ENCODE peak calls at places on chromosomes 1 and 21, in five cellular contexts. L is AG09309, A is hepatocyte, S is esophagus squamous epithelium, B is upper lobe of right lung. M is an unnamed sample.

GRCh38 chr21:36456714-36457399 is 23.1 kb downstream of the CLDN14 start:
- DNase-seq in L (no peak), B (no peak), A (no peak), S (no peak), M (no peak)

GRCh38 chr1:156859523-156860112 is 701 bp upstream of the INSRR start:
- DNase-seq in S (no peak), B (no peak), A (no peak), L (no peak), M (no peak)

GRCh38 chr1:246301553-246302250 is 205.4 kb downstream of the SMYD3 start:
- DNase-seq in S (no peak), L (no peak), B (no peak), A (no peak), M (no peak)

GRCh38 chr1:79004916-79005315 is 1.6 kb downstream of the ADGRL4 start:
- DNase-seq in S (no peak), L (no peak), A (no peak), B (no peak), M (no peak)

GRCh38 chr1:95407864-95408291 is 173.9 kb downstream of the RWDD3 start:
- DNase-seq in B (no peak), A (no peak), L (no peak), S (no peak), M (no peak)

GRCh38 chr1:201476670-201477344 is 7.8 kb upstream of the PHLDA3 start:
- DNase-seq in A (no peak), L (no peak), S (no peak), B (peak), M (no peak)

GRCh38 chr1:154765970-154766369 is 104.1 kb downstream of the KCNN3 start:
- DNase-seq in S (no peak), B (peak), A (peak), L (no peak), M (no peak)

GRCh38 chr1:182723195-182723594 is 38.8 kb upstream of the RGS8 start:
- DNase-seq in B (no peak), S (no peak), L (no peak), A (no peak), M (peak)

GRCh38 chr1:92927870-92928269 is 33.4 kb downstream of the DIPK1A start:
- DNase-seq in A (no peak), B (no peak), L (no peak), S (no peak), M (no peak)
- TF ChIP-seq CTCF in A (no peak), B (peak), L (no peak), S (no peak), M (no peak)

DNA sequence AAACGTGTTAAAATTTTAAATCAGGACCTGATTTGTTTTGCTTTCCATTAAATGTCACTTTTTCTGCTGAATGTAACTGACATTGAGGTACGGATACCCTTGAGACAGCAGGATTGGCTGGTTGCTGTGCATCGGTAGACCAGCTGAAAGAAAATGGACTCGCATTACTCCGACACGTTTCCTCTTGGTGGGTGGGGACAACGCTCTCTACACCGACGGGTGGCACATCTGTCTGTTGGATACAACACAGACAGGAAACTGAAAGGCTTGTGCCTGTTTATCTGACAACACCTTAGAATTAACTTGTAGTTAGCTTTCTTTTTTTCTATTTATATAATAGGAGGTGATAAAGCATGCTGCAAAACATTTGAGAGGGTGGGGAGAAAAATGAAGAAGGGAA is 19.4 kb downstream of the PRPF38A start:
- DNase-seq in S (no peak), B (no peak), L (no peak), A (no peak), M (no peak)
- H3K4me3 ChIP-seq in S (no peak), B (no peak), L (no peak), A (no peak), M (no peak)

GRCh38 chr1:24308365-24309015 is 10.7 kb upstream of the GRHL3 start:
- DNase-seq in S (no peak), B (no peak), L (no peak), A (no peak), M (no peak)
- TF ChIP-seq CTCF in S (no peak), B (no peak), L (peak), A (peak), M (no peak)

DNA sequence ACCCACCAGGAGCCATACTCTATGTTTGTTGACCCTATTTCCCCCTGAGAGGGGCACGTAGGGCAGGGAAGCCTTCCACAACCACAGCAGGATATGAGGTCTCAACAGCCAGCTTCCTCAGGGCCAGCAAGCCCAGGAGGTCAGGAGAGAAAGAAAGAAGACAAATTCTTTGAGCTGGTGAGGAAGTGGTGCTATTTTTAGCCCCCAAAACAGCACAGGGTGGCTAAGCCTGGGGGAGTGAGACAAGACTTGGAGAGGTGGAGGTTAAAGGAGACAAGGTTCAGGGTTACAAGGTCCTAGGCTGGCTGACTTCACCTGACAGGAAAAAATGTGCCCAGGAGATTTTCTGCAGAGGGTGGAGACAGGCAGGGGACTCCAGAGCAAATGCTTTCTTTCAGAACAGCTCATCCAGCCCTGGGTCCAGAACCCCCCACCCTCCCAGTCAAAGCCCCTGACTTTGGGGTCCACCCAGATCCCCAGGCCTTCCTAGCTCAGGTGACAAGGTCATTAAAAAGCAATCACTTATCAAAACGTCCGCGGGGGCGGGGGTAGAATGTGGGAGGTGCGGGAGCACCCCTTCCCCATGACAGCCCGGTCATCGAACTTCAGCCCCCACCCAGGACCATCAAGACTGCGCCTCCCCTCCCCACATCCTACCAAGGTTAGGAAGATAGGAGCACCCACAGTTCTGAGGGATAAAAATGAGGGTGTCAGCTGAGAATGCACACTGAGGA is 1.3 kb downstream of the SV2A start:
- DNase-seq in S (no peak), A (no peak), L (no peak), B (no peak), M (no peak)
- H3K4me3 ChIP-seq in S (no peak), A (no peak), L (peak), B (no peak), M (no peak)

DNA sequence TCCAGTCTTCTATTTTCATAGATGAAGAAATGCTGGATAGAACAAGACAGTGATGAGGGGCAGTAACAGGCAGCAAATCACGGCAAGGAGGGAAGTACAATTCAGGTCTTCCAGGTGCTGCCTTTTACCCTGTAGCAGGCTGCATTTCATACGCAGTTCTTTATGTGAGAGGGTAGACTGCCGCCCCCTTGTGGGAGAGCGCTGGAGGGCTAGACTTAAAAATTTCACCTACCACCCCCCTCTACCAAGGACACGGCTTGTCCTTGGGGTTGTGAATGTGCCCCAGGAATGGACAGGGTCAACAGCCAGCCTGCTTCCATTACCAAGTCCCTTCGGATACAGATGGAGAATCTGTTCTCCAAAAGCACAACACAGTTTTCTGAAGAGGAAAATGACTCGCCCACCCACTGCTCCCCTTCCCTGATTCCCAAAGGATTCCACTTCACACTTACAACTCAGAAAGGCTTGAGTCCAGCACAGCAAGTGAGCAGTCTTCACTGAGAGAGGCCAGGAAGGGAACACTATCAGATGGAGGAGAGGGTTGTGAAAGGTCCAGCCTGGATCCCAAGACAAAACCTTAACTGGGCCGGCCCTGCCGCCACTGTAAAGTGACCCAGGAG is 7.4 kb downstream of the WDR77 start:
- DNase-seq in S (no peak), B (no peak), L (no peak), A (peak), M (peak)
- TF ChIP-seq CTCF in S (peak), B (peak), L (peak), A (peak), M (peak)

DNA sequence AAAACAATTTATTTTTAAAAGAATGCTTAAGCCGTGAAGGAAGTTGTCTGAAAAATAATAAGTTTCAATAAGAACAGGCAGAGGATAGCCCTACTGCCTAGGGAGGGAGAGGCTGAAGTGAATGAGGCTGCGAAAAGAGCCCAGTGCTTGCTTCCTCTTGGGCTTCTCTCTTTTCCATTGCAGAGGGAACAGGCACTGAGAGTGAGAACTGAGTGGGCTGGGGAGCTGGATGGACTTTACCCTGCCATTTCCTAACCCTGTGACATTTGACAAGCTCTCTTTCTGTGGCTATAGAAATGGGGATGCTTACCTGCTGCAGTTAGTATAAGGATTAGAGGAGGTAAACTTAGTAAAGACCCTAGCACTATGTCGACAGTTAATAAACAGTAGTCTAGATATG is 30.0 kb downstream of the TENT5C start:
- DNase-seq in L (no peak), A (peak), B (no peak), S (no peak), M (no peak)
- H3K4me3 ChIP-seq in L (no peak), A (no peak), B (no peak), S (no peak), M (no peak)

DNA sequence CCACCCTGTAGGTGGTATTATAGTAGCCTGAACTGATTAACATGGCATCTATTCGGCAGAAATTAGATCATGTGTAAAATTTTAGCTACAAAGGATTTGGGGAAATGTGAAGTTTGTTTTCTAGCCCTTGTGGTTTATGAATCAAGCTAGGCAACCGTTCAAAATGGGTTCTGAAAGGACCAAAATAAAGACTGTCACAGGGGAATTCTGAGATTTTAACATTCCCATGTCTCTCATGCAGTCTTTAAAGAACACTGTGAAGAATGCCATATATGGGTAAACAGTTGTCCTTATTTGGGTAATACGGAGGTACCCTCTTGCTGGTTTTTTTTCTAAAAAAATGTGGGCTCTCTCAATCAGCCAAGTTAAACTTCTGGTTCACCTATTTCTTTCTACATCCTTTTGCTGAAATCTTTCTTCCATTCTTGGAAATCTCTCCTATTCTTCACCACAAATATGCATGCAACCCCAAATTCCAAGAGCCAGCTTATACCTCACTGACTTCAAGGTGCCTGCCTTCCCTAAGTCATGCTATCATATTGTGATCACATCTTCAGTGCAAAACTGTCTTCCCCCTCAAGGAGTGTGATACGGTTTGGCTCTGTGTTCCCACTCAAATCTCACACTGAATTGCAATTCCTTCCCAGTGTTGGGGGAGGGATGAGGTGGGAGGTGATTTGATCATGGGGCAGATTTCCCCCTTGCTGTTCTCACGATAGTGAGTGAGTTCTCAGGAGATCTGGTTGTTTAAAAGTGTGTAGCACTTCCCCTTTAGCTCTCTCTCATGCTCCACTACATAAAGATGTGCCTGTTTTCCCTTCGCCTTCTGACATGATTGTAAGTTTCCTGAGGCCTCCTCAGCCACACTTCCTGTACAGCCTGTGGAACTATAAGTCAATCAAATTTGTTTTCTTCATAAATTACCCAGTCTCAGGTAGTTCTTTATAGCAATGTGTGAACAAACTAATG is 308.7 kb downstream of the TTLL7 start:
- DNase-seq in L (no peak), B (no peak), S (no peak), A (no peak), M (no peak)
- TF ChIP-seq CTCF in L (no peak), B (no peak), S (no peak), A (no peak), M (no peak)

M was measured in testis.